ENCODE peak calls at places on chromosomes 5 and 9, in seven cellular contexts. D, F, G, A, K, R and I are unnamed samples.

GRCh38 chr5:80915716-80916115 is 44.4 kb upstream of the RASGRF2 start:
- DNase-seq in D (no peak), R (no peak), K (no peak), A (no peak), G (no peak), F (no peak), I (no peak)

GRCh38 chr5:176535655-176536131 is 1.5 kb downstream of the RNF44 start:
- DNase-seq in R (peak), G (no peak), D (no peak), F (no peak), A (no peak), K (no peak), I (no peak)

GRCh38 chr5:96969401-96969800 is 33.5 kb downstream of the LNPEP start:
- DNase-seq in R (no peak), G (no peak), A (no peak), K (no peak), F (no peak), D (no peak), I (no peak)

GRCh38 chr9:26768196-26768595 is 124.4 kb downstream of the CAAP1 start:
- DNase-seq in K (no peak), R (no peak), A (no peak), F (no peak), G (no peak), D (no peak), I (no peak)

GRCh38 chr5:6822068-6822467 is 108.8 kb downstream of the TENT4A start:
- DNase-seq in A (no peak), G (no peak), R (no peak), F (no peak), D (no peak), K (no peak), I (no peak)

GRCh38 chr9:129469988-129470316 is 150.9 kb downstream of the C9orf50 start:
- DNase-seq in F (no peak), D (no peak), K (no peak), A (no peak), G (no peak), R (no peak), I (no peak)

GRCh38 chr9:70407081-70407503 is 7.4 kb downstream of the KLF9 start:
- DNase-seq in G (peak), D (no peak), F (no peak), A (no peak), R (no peak), K (no peak), I (no peak)

GRCh38 chr5:179792612-179793469 is 945 bp upstream of the LTC4S start:
- DNase-seq in D (peak), F (no peak), A (no peak), K (no peak), R (no peak), G (no peak), I (no peak)

GRCh38 chr5:33736510-33736909 is 155.3 kb downstream of the ADAMTS12 start:
- DNase-seq in G (peak), D (no peak), A (no peak), F (no peak), R (no peak), K (no peak), I (peak)

GRCh38 chr9:96068511-96068910 is 193.0 kb downstream of the ERCC6L2 start:
- DNase-seq in G (no peak), K (no peak), D (no peak), A (no peak), F (no peak), R (no peak), I (no peak)

GRCh38 chr5:4941957-4942830 is 197.9 kb upstream of the ADAMTS16 start:
- DNase-seq in D (no peak), R (peak), A (no peak), G (peak), F (no peak), K (peak), I (peak)

GRCh38 chr5:15391648-15392392 is 108.2 kb upstream of the FBXL7 start:
- DNase-seq in F (no peak), K (no peak), G (no peak), R (no peak), A (no peak), D (no peak), I (no peak)

GRCh38 chr9:132404228-132404881 is 2.3 kb downstream of the TTF1 start:
- DNase-seq in G (no peak), A (no peak), K (no peak), F (peak), D (no peak), R (no peak), I (no peak)

GRCh38 chr5:96572864-96573512 is 89.2 kb upstream of the CAST start:
- DNase-seq in K (peak), G (peak), R (no peak), F (no peak), A (no peak), D (no peak), I (no peak)

GRCh38 chr5:37272564-37272963 is 23.4 kb upstream of the CPLANE1 start:
- DNase-seq in K (peak), R (peak), A (no peak), F (no peak), D (no peak), G (peak), I (peak)

GRCh38 chr5:16108418-16108817 is 71.2 kb downstream of the MARCHF11 start:
- DNase-seq in R (no peak), F (no peak), D (no peak), A (no peak), G (no peak), K (no peak), I (no peak)

GRCh38 chr5:76204713-76205112 is 121.5 kb downstream of the SV2C start:
- DNase-seq in F (no peak), R (peak), D (no peak), G (no peak), K (no peak), A (peak), I (peak)

GRCh38 chr5:150333400-150333799 is 24.1 kb upstream of the TCOF1 start:
- DNase-seq in F (no peak), G (no peak), R (no peak), A (no peak), K (no peak), D (no peak), I (no peak)

GRCh38 chr5:68304421-68305052 is 89.0 kb downstream of the PIK3R1 start:
- DNase-seq in R (no peak), F (no peak), D (no peak), G (no peak), K (no peak), A (no peak), I (peak)

GRCh38 chr9:109022909-109023308 is 9.6 kb upstream of the CTNNAL1 start:
- DNase-seq in R (no peak), K (no peak), D (no peak), A (no peak), G (no peak), F (no peak), I (no peak)

GRCh38 chr5:111859533-111860270 is 102.7 kb upstream of the NREP start:
- DNase-seq in F (no peak), R (no peak), D (no peak), A (no peak), G (no peak), K (no peak), I (no peak)

GRCh38 chr9:132854832-132855231 is 23.3 kb downstream of the AK8 start:
- DNase-seq in F (no peak), R (no peak), D (no peak), A (no peak), K (no peak), G (no peak), I (no peak)

GRCh38 chr9:69805962-69806633 is 14.5 kb upstream of the CFAP95 start:
- DNase-seq in D (peak), K (no peak), G (no peak), F (no peak), R (no peak), A (peak), I (no peak)

GRCh38 chr5:168273056-168273980 is 18.1 kb upstream of the WWC1 start:
- DNase-seq in G (no peak), A (no peak), D (no peak), F (no peak), K (no peak), R (no peak), I (no peak)

GRCh38 chr5:160089549-160089948 is 29.7 kb downstream of the PWWP2A start:
- DNase-seq in R (no peak), D (no peak), G (no peak), K (no peak), F (no peak), A (no peak), I (no peak)

GRCh38 chr5:171630047-171630669 is 155.5 kb upstream of the SMIM23 start:
- DNase-seq in K (peak), D (peak), G (peak), F (peak), R (peak), A (no peak), I (peak)

GRCh38 chr9:100670719-100671118 is 92.8 kb downstream of the CAVIN4 start:
- DNase-seq in A (no peak), R (peak), F (no peak), D (no peak), K (no peak), G (no peak), I (no peak)

GRCh38 chr9:136364942-136365774 is 1.6 kb upstream of the DNLZ start:
- DNase-seq in K (no peak), F (no peak), A (no peak), R (no peak), D (no peak), G (no peak), I (no peak)

GRCh38 chr9:126303488-126303887 is 23.1 kb upstream of the MVB12B start:
- DNase-seq in A (no peak), G (no peak), D (no peak), K (no peak), R (peak), F (no peak), I (no peak)

GRCh38 chr5:141878186-141878770 is at the start of gene PCDH1:
- DNase-seq in A (no peak), F (no peak), G (no peak), R (no peak), K (no peak), D (no peak), I (peak)

GRCh38 chr9:111198936-111199335 is 131.1 kb downstream of the OR2K2 start:
- DNase-seq in G (no peak), R (no peak), A (no peak), K (no peak), D (no peak), F (no peak), I (no peak)

GRCh38 chr5:17367256-17367845 is 130.7 kb upstream of the TAF11L2 start:
- DNase-seq in G (no peak), F (no peak), D (no peak), K (no peak), A (no peak), R (no peak), I (no peak)

GRCh38 chr9:125126019-125126746 is 17.1 kb downstream of the SCAI start:
- DNase-seq in G (peak), F (peak), K (no peak), R (peak), D (peak), A (peak), I (peak)
- H3K4me3 ChIP-seq in G (no peak), F (peak), K (no peak), R (no peak), D (no peak), A (no peak), I (no peak)

GRCh38 chr5:189486-189885 is 1.8 kb upstream of the LRRC14B start:
- DNase-seq in F (no peak), A (no peak), D (no peak), R (no peak), G (no peak), K (no peak), I (no peak)
- H3K4me3 ChIP-seq in F (no peak), A (no peak), D (no peak), R (no peak), G (no peak), K (no peak), I (no peak)

GRCh38 chr5:139668924-139669680 is 21.0 kb downstream of the CXXC5 start:
- DNase-seq in G (no peak), R (no peak), F (no peak), K (no peak), D (no peak), A (no peak), I (no peak)
- H3K4me3 ChIP-seq in G (no peak), R (no peak), F (peak), K (no peak), D (no peak), A (no peak), I (peak)

GRCh38 chr5:43565043-43565442 is 8.2 kb upstream of the PAIP1 start:
- DNase-seq in R (no peak), K (no peak), D (no peak), F (no peak), A (no peak), G (no peak), I (no peak)

GRCh38 chr5:43561346-43561745 is 4.5 kb upstream of the PAIP1 start:
- DNase-seq in K (no peak), D (no peak), A (no peak), R (no peak), F (no peak), G (no peak), I (no peak)

GRCh38 chr5:43563321-43563720 is 6.4 kb upstream of the PAIP1 start:
- DNase-seq in K (no peak), A (no peak), R (no peak), F (no peak), G (no peak), D (no peak), I (no peak)

GRCh38 chr5:43567967-43568366 is 11.1 kb upstream of the PAIP1 start:
- DNase-seq in D (no peak), G (no peak), A (no peak), R (no peak), F (no peak), K (no peak), I (no peak)

DNA sequence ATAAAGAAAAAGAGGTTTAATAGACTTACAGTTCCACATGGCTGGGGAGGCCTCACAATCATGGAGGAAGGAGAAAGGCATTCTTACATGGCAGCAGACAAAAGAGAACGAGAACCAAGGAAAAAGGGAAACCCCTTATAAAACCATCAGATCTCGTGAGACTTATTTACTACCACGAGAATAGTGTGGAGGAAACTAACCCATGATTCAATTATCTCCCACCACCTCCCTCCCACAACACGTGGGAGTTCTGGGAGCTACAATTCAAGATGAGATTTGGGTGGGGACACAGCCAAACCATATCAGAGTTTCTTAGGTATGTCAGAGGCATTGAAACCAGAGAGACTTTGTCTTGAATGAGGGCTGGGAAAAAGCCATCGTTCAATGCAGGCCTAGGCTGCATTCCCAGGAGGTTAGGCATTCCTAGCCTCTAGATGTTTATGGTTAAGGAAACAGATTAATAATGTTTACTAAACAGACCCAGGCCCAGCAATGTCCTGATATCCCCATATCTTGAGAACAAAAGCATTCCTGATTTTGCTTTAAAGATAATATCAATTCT is 7.5 kb upstream of the PAIP1 start:
- DNase-seq in K (no peak), F (no peak), D (no peak), G (no peak), R (peak), A (no peak), I (no peak)
- H3K4me3 ChIP-seq in K (no peak), F (no peak), D (no peak), G (no peak), R (no peak), A (no peak), I (no peak)